ENCODE peak calls at places on chromosomes 4 and X, in four cellular contexts. One of them, this sample, is unnamed. For H3K9me3 and H3K27me3, the result is how much of the 10 kb centered on the place peaks cover.

GRCh38 chr4:70700712-70701111 is 12.4 kb downstream of the UTP3 start:
- DNase-seq in tibial nerve: no peak
- DNase-seq in K562: no peak
- DNase-seq in lower lobe of right lung: no peak
- DNase-seq in this sample: no peak

GRCh38 chrX:87900320-87900908 is 382.8 kb downstream of the KLHL4 start:
- DNase-seq in tibial nerve: no peak
- DNase-seq in K562: no peak
- DNase-seq in lower lobe of right lung: no peak
- DNase-seq in this sample: no peak

GRCh38 chr4:55173580-55173979 is 48.2 kb upstream of the KDR start:
- DNase-seq in lower lobe of right lung: no peak
- DNase-seq in K562: no peak
- DNase-seq in tibial nerve: no peak
- DNase-seq in this sample: no peak

GRCh38 chr4:155307731-155308277 is 69.0 kb downstream of the MAP9 start:
- DNase-seq in K562: no peak
- DNase-seq in tibial nerve: no peak
- DNase-seq in lower lobe of right lung: no peak
- DNase-seq in this sample: no peak

GRCh38 chr4:76723373-76723772 is 174.6 kb downstream of the SOWAHB start:
- DNase-seq in lower lobe of right lung: no peak
- DNase-seq in tibial nerve: no peak
- DNase-seq in K562: no peak
- DNase-seq in this sample: no peak

GRCh38 chrX:13695601-13696115 is 6.7 kb downstream of the RAB9A start:
- DNase-seq in tibial nerve: no peak
- DNase-seq in K562: no peak
- DNase-seq in lower lobe of right lung: no peak
- DNase-seq in this sample: no peak

GRCh38 chrX:15579778-15580747 is 20.7 kb downstream of the ACE2 start:
- DNase-seq in lower lobe of right lung: no peak
- DNase-seq in tibial nerve: no peak
- DNase-seq in K562: peak
- DNase-seq in this sample: peak

GRCh38 chrX:23945206-23945605 is 37.4 kb downstream of the CXorf58 start:
- DNase-seq in lower lobe of right lung: no peak
- DNase-seq in K562: no peak
- DNase-seq in tibial nerve: no peak
- DNase-seq in this sample: no peak

GRCh38 chr4:40573593-40574311 is 55.9 kb downstream of the RBM47 start:
- DNase-seq in tibial nerve: no peak
- DNase-seq in K562: no peak
- DNase-seq in lower lobe of right lung: no peak
- DNase-seq in this sample: no peak

GRCh38 chr4:176034498-176034897 is 31.1 kb upstream of the WDR17 start:
- DNase-seq in tibial nerve: no peak
- DNase-seq in K562: no peak
- DNase-seq in lower lobe of right lung: no peak
- DNase-seq in this sample: no peak

GRCh38 chr4:111689731-111690130 is 455.5 kb upstream of the FAM241A start:
- DNase-seq in K562: no peak
- DNase-seq in tibial nerve: no peak
- DNase-seq in lower lobe of right lung: no peak
- DNase-seq in this sample: no peak

GRCh38 chrX:67607436-67607835 is 63.6 kb downstream of the AR start:
- DNase-seq in tibial nerve: no peak
- DNase-seq in lower lobe of right lung: no peak
- DNase-seq in K562: no peak
- DNase-seq in this sample: no peak

GRCh38 chr4:185859106-185859505 is 47.1 kb upstream of the SORBS2 start:
- DNase-seq in K562: no peak
- DNase-seq in lower lobe of right lung: no peak
- DNase-seq in tibial nerve: no peak
- DNase-seq in this sample: no peak

GRCh38 chr4:147815741-147816140 is 83.9 kb downstream of the ARHGAP10 start:
- DNase-seq in tibial nerve: no peak
- DNase-seq in K562: no peak
- DNase-seq in lower lobe of right lung: no peak
- DNase-seq in this sample: no peak

GRCh38 chrX:22164770-22165388 is 107.8 kb upstream of the CBLL2 start:
- DNase-seq in tibial nerve: no peak
- DNase-seq in lower lobe of right lung: no peak
- DNase-seq in K562: no peak
- DNase-seq in this sample: no peak

GRCh38 chr4:80091688-80092087 is 18.7 kb upstream of the ANTXR2 start:
- DNase-seq in lower lobe of right lung: no peak
- DNase-seq in K562: no peak
- DNase-seq in tibial nerve: no peak
- DNase-seq in this sample: no peak

GRCh38 chr4:110622841-110623709 is at the start of gene PITX2:
- DNase-seq in tibial nerve: no peak
- DNase-seq in K562: peak
- DNase-seq in lower lobe of right lung: peak
- DNase-seq in this sample: peak

GRCh38 chrX:46770006-46770816 is 11.3 kb upstream of the SLC9A7 start:
- DNase-seq in tibial nerve: no peak
- DNase-seq in K562: no peak
- DNase-seq in lower lobe of right lung: no peak
- DNase-seq in this sample: no peak

GRCh38 chr4:25012671-25013070 is 18.1 kb downstream of the LGI2 start:
- DNase-seq in K562: no peak
- DNase-seq in tibial nerve: no peak
- DNase-seq in lower lobe of right lung: no peak
- DNase-seq in this sample: no peak

GRCh38 chr4:159925770-159926169 is 822.9 kb downstream of the RAPGEF2 start:
- DNase-seq in K562: no peak
- DNase-seq in tibial nerve: no peak
- DNase-seq in lower lobe of right lung: no peak
- DNase-seq in this sample: no peak

GRCh38 chr4:186765138-186765537 is 41.5 kb upstream of the FAT1 start:
- DNase-seq in tibial nerve: peak
- DNase-seq in K562: peak
- DNase-seq in lower lobe of right lung: no peak
- DNase-seq in this sample: peak

GRCh38 chr4:184250795-184251679 is 33.4 kb upstream of the ENPP6 start:
- DNase-seq in K562: peak
- DNase-seq in lower lobe of right lung: no peak
- DNase-seq in tibial nerve: no peak
- DNase-seq in this sample: no peak

GRCh38 chr4:73764513-73764912 is 24.1 kb downstream of the CXCL8 start:
- DNase-seq in lower lobe of right lung: no peak
- DNase-seq in tibial nerve: no peak
- DNase-seq in K562: no peak
- DNase-seq in this sample: no peak

GRCh38 chrX:22060451-22060940 is 28.4 kb downstream of the PHEX start:
- DNase-seq in K562: no peak
- DNase-seq in tibial nerve: no peak
- DNase-seq in lower lobe of right lung: no peak
- DNase-seq in this sample: no peak

GRCh38 chr4:146507607-146508006 is 14.1 kb downstream of the SLC10A7 start:
- DNase-seq in tibial nerve: no peak
- DNase-seq in lower lobe of right lung: no peak
- DNase-seq in K562: no peak
- DNase-seq in this sample: no peak

GRCh38 chr4:182201871-182202270 is 41.3 kb upstream of the TENM3 start:
- DNase-seq in tibial nerve: no peak
- DNase-seq in K562: no peak
- DNase-seq in lower lobe of right lung: no peak
- DNase-seq in this sample: no peak

GRCh38 chr4:96009720-96010119 is 169.8 kb downstream of the PDHA2 start:
- DNase-seq in tibial nerve: no peak
- DNase-seq in K562: no peak
- DNase-seq in lower lobe of right lung: no peak
- DNase-seq in this sample: no peak

GRCh38 chrX:133215747-133216146 is 2.4 kb downstream of the TFDP3 start:
- DNase-seq in lower lobe of right lung: no peak
- DNase-seq in K562: peak
- DNase-seq in tibial nerve: no peak
- DNase-seq in this sample: no peak

GRCh38 chr4:54085284-54085683 is 14.7 kb upstream of the GSX2 start:
- DNase-seq in tibial nerve: peak
- DNase-seq in K562: no peak
- DNase-seq in lower lobe of right lung: no peak
- DNase-seq in this sample: peak

GRCh38 chr4:135120190-135120589 is 918.6 kb upstream of the PABPC4L start:
- DNase-seq in lower lobe of right lung: no peak
- DNase-seq in K562: no peak
- DNase-seq in tibial nerve: no peak
- DNase-seq in this sample: no peak

GRCh38 chr4:153346563-153346962 is 2.1 kb downstream of the MND1 start:
- DNase-seq in lower lobe of right lung: no peak
- DNase-seq in K562: peak
- DNase-seq in tibial nerve: no peak
- DNase-seq in this sample: no peak

GRCh38 chr4:2714071-2714770 is 41.9 kb downstream of the TNIP2 start:
- DNase-seq in lower lobe of right lung: no peak
- DNase-seq in K562: no peak
- DNase-seq in tibial nerve: no peak
- DNase-seq in this sample: peak

GRCh38 chr4:88138561-88138960 is 19.9 kb downstream of the ABCG2 start:
- DNase-seq in K562: no peak
- DNase-seq in lower lobe of right lung: no peak
- DNase-seq in tibial nerve: no peak
- DNase-seq in this sample: no peak

GRCh38 chrX:49042581-49043219 is 457 bp downstream of the TFE3 start:
- DNase-seq in lower lobe of right lung: no peak
- DNase-seq in tibial nerve: no peak
- DNase-seq in K562: no peak
- DNase-seq in this sample: no peak

GRCh38 chr4:189305500-189305899 is 635.2 kb upstream of the FRG1 start:
- DNase-seq in tibial nerve: no peak
- DNase-seq in lower lobe of right lung: no peak
- DNase-seq in K562: no peak
- DNase-seq in this sample: no peak

GRCh38 chrX:17710836-17711235 is 26.5 kb upstream of the SCML1 start:
- DNase-seq in tibial nerve: no peak
- DNase-seq in lower lobe of right lung: no peak
- DNase-seq in K562: no peak
- DNase-seq in this sample: no peak

GRCh38 chr4:118167306-118167705 is 133.0 kb downstream of the NDST3 start:
- DNase-seq in K562: no peak
- DNase-seq in tibial nerve: no peak
- DNase-seq in lower lobe of right lung: no peak
- DNase-seq in this sample: no peak

GRCh38 chrX:121221321-121221977 is 174.0 kb downstream of the GLUD2 start:
- DNase-seq in lower lobe of right lung: no peak
- DNase-seq in K562: no peak
- DNase-seq in tibial nerve: no peak
- DNase-seq in this sample: no peak

GRCh38 chrX:150236304-150236703 is 126.8 kb upstream of the MAMLD1 start:
- DNase-seq in tibial nerve: no peak
- DNase-seq in lower lobe of right lung: no peak
- DNase-seq in K562: no peak
- DNase-seq in this sample: no peak

GRCh38 chrX:43328358-43328946 is 327.6 kb upstream of the MAOA start:
- DNase-seq in lower lobe of right lung: no peak
- DNase-seq in K562: no peak
- DNase-seq in tibial nerve: no peak
- DNase-seq in this sample: no peak
- H3K9me3 ChIP-seq in lower lobe of right lung: under half
- H3K9me3 ChIP-seq in K562: under half
- H3K9me3 ChIP-seq in tibial nerve: under half
- H3K9me3 ChIP-seq in this sample: under half

GRCh38 chr4:6198278-6198677 is 2.1 kb downstream of the JAKMIP1 start:
- DNase-seq in lower lobe of right lung: no peak
- DNase-seq in K562: no peak
- DNase-seq in tibial nerve: no peak
- DNase-seq in this sample: no peak

GRCh38 chr4:6196871-6197270 is 3.5 kb downstream of the JAKMIP1 start:
- DNase-seq in lower lobe of right lung: no peak
- DNase-seq in K562: no peak
- DNase-seq in tibial nerve: no peak
- DNase-seq in this sample: no peak

GRCh38 chr4:6198768-6199343 is 1.5 kb downstream of the JAKMIP1 start:
- DNase-seq in lower lobe of right lung: no peak
- DNase-seq in K562: no peak
- DNase-seq in tibial nerve: no peak
- DNase-seq in this sample: no peak

GRCh38 chr4:6196324-6196723 is 4.0 kb downstream of the JAKMIP1 start:
- DNase-seq in lower lobe of right lung: no peak
- DNase-seq in K562: no peak
- DNase-seq in tibial nerve: no peak
- DNase-seq in this sample: no peak

GRCh38 chr4:6197433-6198174 is 2.7 kb downstream of the JAKMIP1 start:
- DNase-seq in tibial nerve: no peak
- DNase-seq in lower lobe of right lung: no peak
- DNase-seq in K562: no peak
- DNase-seq in this sample: no peak
- H3K27me3 ChIP-seq in tibial nerve: under half
- H3K27me3 ChIP-seq in lower lobe of right lung: half or more
- H3K27me3 ChIP-seq in K562: under half
- H3K27me3 ChIP-seq in this sample: under half

GRCh38 chrX:77704881-77705280 is 81.1 kb downstream of the ATRX start:
- DNase-seq in K562: no peak
- DNase-seq in lower lobe of right lung: no peak
- DNase-seq in tibial nerve: no peak
- DNase-seq in this sample: no peak
- H3K9me3 ChIP-seq in K562: under half
- H3K9me3 ChIP-seq in lower lobe of right lung: under half
- H3K9me3 ChIP-seq in tibial nerve: under half
- H3K9me3 ChIP-seq in this sample: under half

DNA sequence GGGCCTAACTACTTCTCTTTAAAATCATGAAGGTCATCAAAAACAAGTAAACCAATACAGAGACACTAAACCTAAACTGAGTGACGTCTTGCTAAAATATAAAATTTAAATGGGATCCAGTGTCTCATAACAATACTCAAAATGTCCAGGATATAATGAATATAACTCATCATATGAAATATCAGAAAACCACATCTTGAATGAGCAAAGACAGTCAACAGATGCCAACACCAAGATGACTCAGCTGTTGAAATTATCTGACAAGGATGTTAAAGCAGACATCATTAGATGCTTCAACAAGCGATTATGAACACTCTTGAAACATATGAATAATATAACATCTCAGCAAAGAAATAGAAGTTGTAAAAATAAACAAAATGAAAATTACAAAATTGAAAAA is 8.3 kb downstream of the NAP1L2 start:
- DNase-seq in lower lobe of right lung: no peak
- DNase-seq in K562: no peak
- DNase-seq in tibial nerve: no peak
- DNase-seq in this sample: no peak
- H3K27me3 ChIP-seq in lower lobe of right lung: under half
- H3K27me3 ChIP-seq in K562: under half
- H3K27me3 ChIP-seq in tibial nerve: under half
- H3K27me3 ChIP-seq in this sample: under half

GRCh38 chr4:12186526-12186925 is 757.8 kb upstream of the HS3ST1 start:
- DNase-seq in tibial nerve: no peak
- DNase-seq in lower lobe of right lung: no peak
- DNase-seq in K562: no peak
- DNase-seq in this sample: no peak
- H3K9me3 ChIP-seq in tibial nerve: under half
- H3K9me3 ChIP-seq in lower lobe of right lung: under half
- H3K9me3 ChIP-seq in K562: under half
- H3K9me3 ChIP-seq in this sample: under half

GRCh38 chr4:4872148-4872903 is 12.9 kb downstream of the MSX1 start:
- DNase-seq in tibial nerve: no peak
- DNase-seq in K562: no peak
- DNase-seq in lower lobe of right lung: no peak
- DNase-seq in this sample: no peak
- H3K27me3 ChIP-seq in tibial nerve: under half
- H3K27me3 ChIP-seq in K562: half or more
- H3K27me3 ChIP-seq in lower lobe of right lung: half or more
- H3K27me3 ChIP-seq in this sample: under half

GRCh38 chrX:82125103-82125502 is 923.2 kb downstream of the SH3BGRL start:
- DNase-seq in lower lobe of right lung: no peak
- DNase-seq in tibial nerve: no peak
- DNase-seq in K562: no peak
- DNase-seq in this sample: no peak
- H3K9me3 ChIP-seq in lower lobe of right lung: under half
- H3K9me3 ChIP-seq in tibial nerve: under half
- H3K9me3 ChIP-seq in K562: under half
- H3K9me3 ChIP-seq in this sample: under half

This sample was measured in right cardiac atrium.